ENCODE peak calls at places on chromosomes 1 and 21, in nine cellular contexts. A is astrocyte, G is GM23338, W is MM.1S, F is PC-9, I is mammary epithelial cell, P is OCI-LY7, C is HCT116, K is fibroblast of lung. H is an unnamed sample.

GRCh38 chr1:188825471-188825870 is 1652.2 kb downstream of the BRINP3 start:
- DNase-seq in P (no peak), K (no peak), F (no peak), G (no peak), A (no peak), C (no peak), W (no peak), I (no peak), H (peak)

GRCh38 chr1:222643603-222643936 is 25.7 kb downstream of the MIA3 start:
- DNase-seq in A (no peak), G (no peak), K (no peak), C (peak), F (no peak), W (peak), I (no peak), P (no peak), H (no peak)

GRCh38 chr1:182383934-182384333 is 7.7 kb downstream of the GLUL start:
- DNase-seq in C (no peak), F (no peak), G (no peak), K (no peak), A (no peak), P (no peak), W (no peak), I (no peak), H (no peak)

GRCh38 chr1:25425098-25426085 is 4.8 kb upstream of the RHCE start:
- DNase-seq in P (no peak), C (no peak), I (peak), G (no peak), F (peak), K (no peak), A (peak), W (no peak), H (peak)

GRCh38 chr1:208235983-208236761 is 8.0 kb downstream of the PLXNA2 start:
- DNase-seq in P (no peak), A (peak), K (peak), F (peak), G (no peak), I (no peak), W (no peak), C (no peak), H (peak)

GRCh38 chr1:30216602-30217001 is 506.8 kb downstream of the MATN1 start:
- DNase-seq in A (no peak), G (no peak), K (no peak), I (no peak), W (no peak), P (no peak), C (no peak), F (no peak), H (no peak)

GRCh38 chr1:2969870-2970291 is 51.4 kb upstream of the ACTRT2 start:
- DNase-seq in F (no peak), P (no peak), C (no peak), A (no peak), K (no peak), I (no peak), G (no peak), W (no peak), H (no peak)

GRCh38 chr1:109485001-109485400 is 1.3 kb downstream of the ATXN7L2 start:
- DNase-seq in A (no peak), F (no peak), C (no peak), K (no peak), I (no peak), G (peak), P (no peak), W (no peak), H (no peak)

GRCh38 chr1:221154932-221155331 is 275.7 kb downstream of the HLX start:
- DNase-seq in W (no peak), I (no peak), F (no peak), P (no peak), K (no peak), C (no peak), A (no peak), G (no peak), H (no peak)

GRCh38 chr1:85463666-85464496 is 1.1 kb downstream of the DDAH1 start:
- DNase-seq in C (no peak), I (no peak), A (peak), P (no peak), K (peak), F (no peak), W (no peak), G (peak), H (no peak)

GRCh38 chr1:153220606-153221303 is 3.4 kb downstream of the PRR9 start:
- DNase-seq in W (no peak), F (no peak), A (no peak), I (no peak), G (no peak), K (no peak), P (no peak), C (no peak), H (no peak)

GRCh38 chr1:93822710-93823425 is 56.1 kb downstream of the DNTTIP2 start:
- DNase-seq in C (no peak), W (no peak), A (no peak), I (peak), F (no peak), P (no peak), K (no peak), G (no peak), H (peak)

GRCh38 chr1:30588311-30589073 is 134.9 kb downstream of the MATN1 start:
- DNase-seq in P (no peak), C (no peak), K (no peak), F (no peak), W (no peak), A (no peak), G (no peak), I (no peak), H (no peak)

GRCh38 chr1:6180578-6181311 is 624 bp upstream of the CHD5 start:
- DNase-seq in P (no peak), F (no peak), K (no peak), W (no peak), G (peak), I (no peak), A (no peak), C (no peak), H (no peak)

GRCh38 chr1:109530457-109531204 is 9.0 kb upstream of the GPR61 start:
- DNase-seq in P (no peak), I (no peak), W (no peak), K (no peak), G (no peak), A (no peak), C (no peak), F (no peak), H (no peak)

GRCh38 chr1:205458777-205459566 is 3.1 kb upstream of the BLACAT1 start:
- DNase-seq in A (peak), K (peak), C (no peak), F (peak), I (peak), P (peak), G (peak), W (peak), H (peak)

GRCh38 chr21:42220138-42220701 is 1.3 kb downstream of the ABCG1 start:
- DNase-seq in C (no peak), A (peak), I (peak), P (peak), K (peak), W (peak), F (peak), G (peak), H (peak)

GRCh38 chr1:34711936-34712688 is 42.7 kb upstream of the GJB5 start:
- DNase-seq in G (no peak), A (no peak), C (no peak), F (no peak), I (no peak), K (no peak), W (no peak), P (no peak), H (no peak)

GRCh38 chr21:33070921-33071877 is 1.3 kb downstream of the OLIG1 start:
- DNase-seq in F (no peak), K (no peak), C (no peak), A (no peak), W (peak), I (peak), G (peak), P (no peak), H (no peak)

DNA sequence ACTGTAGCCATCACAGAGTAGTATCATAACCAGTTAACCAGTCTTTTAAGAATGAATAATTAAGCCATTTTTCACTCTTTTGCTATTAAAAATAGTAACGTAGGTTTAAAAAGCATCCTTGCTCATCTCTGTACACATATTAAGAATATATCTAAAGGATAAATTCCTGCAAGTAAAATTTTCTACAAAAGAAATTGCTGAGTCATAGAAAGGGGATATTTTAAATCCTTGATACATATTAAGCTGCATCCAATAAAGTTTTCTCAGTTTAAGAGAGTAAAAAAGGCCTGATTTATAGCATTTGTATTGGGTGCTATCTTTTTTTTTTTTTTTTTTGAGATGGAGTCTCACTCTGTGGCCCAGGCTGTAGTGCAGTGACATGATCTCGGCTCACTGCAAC is 1.9 kb upstream of the CTH start:
- DNase-seq in F (no peak), A (no peak), K (no peak), G (no peak), P (no peak), I (no peak), C (no peak), W (no peak), H (no peak)
- H2AFZ ChIP-seq in F (no peak), A (no peak), K (no peak), G (peak), P (peak), I (no peak), C (peak), W (no peak), H (no peak)

DNA sequence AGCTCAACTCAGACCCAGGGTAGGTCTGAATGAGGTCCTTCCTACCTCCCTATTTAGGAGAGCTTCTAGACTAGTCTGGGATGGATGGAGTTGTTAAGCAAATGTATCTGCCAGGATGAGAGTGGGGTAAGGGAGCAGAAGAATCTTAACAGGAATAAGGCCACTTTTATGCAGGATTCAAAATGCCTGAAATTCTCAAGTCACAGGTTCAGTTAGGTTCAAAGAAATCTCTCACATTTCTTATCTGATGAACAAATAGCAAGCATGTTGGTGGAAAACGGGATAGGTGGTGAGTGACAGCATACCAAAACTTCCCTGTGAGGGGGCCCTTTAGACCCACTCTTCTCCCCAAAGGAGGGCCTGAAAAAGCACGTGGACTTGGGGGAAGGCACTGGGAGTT is 3.0 kb downstream of the SLAMF9 start:
- DNase-seq in F (no peak), P (no peak), W (no peak), K (no peak), C (no peak), G (no peak), I (no peak), A (no peak), H (no peak)
- H2AFZ ChIP-seq in F (no peak), P (no peak), W (no peak), K (no peak), C (no peak), G (no peak), I (no peak), A (no peak), H (no peak)

DNA sequence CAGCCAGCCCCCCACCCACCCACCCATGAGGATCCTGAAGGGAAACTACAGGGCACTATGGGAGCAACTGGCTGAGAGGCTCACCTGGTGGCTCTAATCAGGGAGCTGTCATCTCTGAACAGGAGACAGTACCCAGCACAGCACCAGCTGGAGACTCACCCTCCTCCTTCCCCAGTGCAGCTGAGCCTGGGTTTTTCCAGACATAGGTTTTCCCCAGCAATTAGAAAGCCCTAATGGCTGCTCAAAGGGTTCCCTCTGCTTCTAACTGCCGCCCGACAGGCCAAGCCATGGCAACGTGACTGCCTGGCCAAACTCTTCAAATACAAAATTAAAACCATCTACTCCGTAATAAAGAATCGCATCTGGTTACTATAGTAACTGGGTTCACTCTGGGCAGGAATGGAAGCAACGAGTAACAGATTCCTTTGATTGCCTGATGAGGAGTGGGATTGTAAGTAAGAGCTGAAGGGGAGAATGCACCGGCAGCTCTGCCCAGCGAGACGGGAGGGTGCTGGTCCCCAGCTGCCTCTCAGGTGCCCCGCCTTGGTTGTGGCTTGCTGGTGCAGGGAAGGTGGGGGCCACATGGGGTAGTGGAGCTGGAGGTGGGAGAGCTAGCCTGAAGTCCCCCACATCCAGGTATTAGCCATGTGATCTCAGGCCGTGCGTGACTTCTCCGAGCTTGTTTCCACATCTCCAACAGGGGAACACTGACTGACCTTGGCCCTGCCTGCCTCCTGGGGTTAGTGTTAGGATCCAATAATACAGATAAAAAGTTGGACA is 94.3 kb downstream of the KCNN3 start:
- DNase-seq in G (no peak), W (no peak), K (no peak), I (no peak), A (no peak), C (no peak), P (no peak), F (no peak), H (no peak)
- H2AFZ ChIP-seq in G (no peak), W (no peak), K (no peak), I (no peak), A (no peak), C (no peak), P (no peak), F (no peak), H (no peak)

GRCh38 chr1:91798741-91799140 is 87.2 kb downstream of the TGFBR3 start:
- DNase-seq in G (no peak), C (no peak), K (no peak), P (no peak), A (no peak), W (no peak), I (no peak), F (no peak), H (no peak)
- H2AFZ ChIP-seq in G (no peak), C (no peak), K (no peak), P (no peak), A (no peak), W (no peak), I (no peak), F (no peak), H (no peak)

GRCh38 chr1:53175302-53175913 is 21.2 kb upstream of the CPT2 start:
- DNase-seq in A (peak), F (no peak), C (no peak), P (no peak), G (no peak), I (no peak), K (peak), W (no peak), H (peak)

GRCh38 chr1:53176452-53177344 is 19.9 kb upstream of the CPT2 start:
- DNase-seq in W (no peak), C (no peak), A (peak), K (peak), I (no peak), G (no peak), F (peak), P (no peak), H (peak)

DNA sequence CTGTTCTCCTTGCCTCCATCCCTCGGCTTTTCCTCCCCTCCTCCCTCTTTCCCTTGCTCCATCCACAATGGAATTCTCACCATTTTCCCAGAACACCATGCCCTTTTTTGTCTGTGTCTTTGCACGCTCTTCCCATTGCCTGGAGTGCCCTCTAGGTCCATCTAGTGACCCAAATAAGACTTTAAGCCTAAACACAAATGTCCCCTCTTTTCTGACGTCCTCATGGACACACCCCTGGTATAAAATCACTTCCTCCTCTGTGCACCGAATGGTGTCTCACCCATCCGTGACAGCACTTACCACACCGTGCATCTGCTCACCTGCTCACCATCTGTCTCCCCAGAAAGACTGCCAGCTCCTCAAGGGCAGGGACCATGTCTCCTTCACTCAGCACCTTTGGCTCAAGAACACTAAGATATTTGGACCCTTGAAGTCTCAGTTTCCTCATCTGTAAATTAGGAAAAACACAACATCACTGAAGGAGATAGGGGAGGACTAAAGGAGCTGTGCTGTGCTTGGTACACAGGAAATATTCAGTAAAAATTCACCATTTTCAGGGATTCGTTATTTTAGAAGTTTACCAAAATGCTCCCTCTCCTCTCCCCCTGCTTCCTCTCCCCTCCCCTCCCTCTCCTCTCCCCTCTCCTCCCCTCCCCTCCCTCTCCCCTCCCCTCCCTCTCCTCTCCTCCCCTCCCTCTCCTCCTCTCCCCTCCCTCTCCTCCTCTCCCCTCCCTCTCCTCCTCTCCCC is 23.7 kb upstream of the CPT2 start:
- DNase-seq in K (peak), G (peak), C (no peak), A (no peak), F (no peak), I (no peak), W (no peak), P (peak), H (no peak)
- H2AFZ ChIP-seq in K (peak), G (peak), C (peak), A (peak), F (peak), I (no peak), W (no peak), P (peak), H (peak)

GRCh38 chr1:234874291-234875288 is 254.0 kb downstream of the TOMM20 start:
- DNase-seq in K (no peak), G (no peak), P (no peak), I (no peak), C (no peak), A (no peak), F (peak), W (no peak), H (no peak)
- H2AFZ ChIP-seq in K (no peak), G (peak), P (no peak), I (no peak), C (no peak), A (no peak), F (no peak), W (no peak), H (no peak)

GRCh38 chr21:38315155-38315554 is 58.4 kb downstream of the KCNJ15 start:
- DNase-seq in W (no peak), G (no peak), P (no peak), A (no peak), C (no peak), F (no peak), K (no peak), I (no peak), H (no peak)
- H2AFZ ChIP-seq in W (no peak), G (no peak), P (no peak), A (no peak), C (no peak), F (no peak), K (no peak), I (no peak), H (no peak)

GRCh38 chr1:1442069-1442770 is 6.7 kb downstream of the VWA1 start:
- DNase-seq in P (no peak), C (no peak), A (no peak), F (no peak), G (no peak), K (no peak), I (no peak), W (no peak), H (no peak)

GRCh38 chr1:1438531-1439381 is 3.3 kb downstream of the VWA1 start:
- DNase-seq in F (no peak), G (no peak), A (no peak), I (no peak), P (no peak), W (no peak), K (no peak), C (no peak), H (no peak)

GRCh38 chr1:1440262-1440772 is 4.8 kb downstream of the VWA1 start:
- DNase-seq in K (no peak), P (no peak), C (no peak), A (no peak), G (no peak), W (no peak), I (no peak), F (no peak), H (no peak)

GRCh38 chr1:1439550-1440261 is 4.2 kb downstream of the VWA1 start:
- DNase-seq in P (no peak), A (no peak), C (no peak), K (no peak), F (no peak), I (no peak), G (peak), W (no peak), H (no peak)

GRCh38 chr1:1440941-1441888 is 5.7 kb downstream of the VWA1 start:
- DNase-seq in I (no peak), A (no peak), K (no peak), P (peak), F (peak), C (no peak), G (peak), W (peak), H (no peak)
- H2AFZ ChIP-seq in I (peak), A (no peak), K (no peak), P (no peak), F (no peak), C (no peak), G (no peak), W (peak), H (peak)

H was measured in IMR-90.